ENCODE peak calls at places on chromosomes 5 and 9, in five cellular contexts. F is germinal center; J is mammary epithelial cell; P is substantia nigra; X is activated effector memory CD4-positive, alpha-beta T cell treated with anti-CD3 and anti-CD28 coated beads, Interleukin-2, amount 50 U/mL, for 16 hours. Z is an unnamed sample.

GRCh38 chr9:71677209-71677608 is 91.1 kb downstream of the CEMIP2 start:
- DNase-seq in F (no peak), J (no peak), P (no peak), X (no peak), Z (no peak)

GRCh38 chr5:73822989-73823339 is 197.0 kb downstream of the ARHGEF28 start:
- DNase-seq in J (peak; percentile 78), X (no peak), P (no peak), F (no peak), Z (no peak)

GRCh38 chr9:17614929-17615328 is 36.1 kb downstream of the SH3GL2 start:
- DNase-seq in J (no peak), X (no peak), F (no peak), P (no peak), Z (no peak)

GRCh38 chr9:98256632-98257218 is 1.3 kb upstream of the TBC1D2 start:
- DNase-seq in J (no peak), X (peak; percentile 69), F (peak; percentile 54), P (peak; percentile 7), Z (peak; percentile 11)

GRCh38 chr9:93072383-93072795 is 13.9 kb downstream of the SUSD3 start:
- DNase-seq in F (no peak), J (no peak), X (no peak), P (no peak), Z (no peak)

GRCh38 chr9:136808075-136808780 is 480 bp downstream of the RABL6 start:
- DNase-seq in F (peak; percentile 54), J (no peak), X (peak; percentile 84), P (no peak), Z (no peak)

GRCh38 chr5:148011407-148012124 is 52.2 kb upstream of the SPINK5 start:
- DNase-seq in F (no peak), X (no peak), P (no peak), J (peak; percentile 92), Z (no peak)

GRCh38 chr9:133505901-133506652 is 18.7 kb downstream of the MYMK start:
- DNase-seq in X (no peak), J (no peak), P (no peak), F (no peak), Z (no peak)

GRCh38 chr9:132804576-132805295 is 73.3 kb downstream of the AK8 start:
- DNase-seq in F (no peak), X (no peak), P (no peak), J (no peak), Z (no peak)

GRCh38 chr5:159184858-159185381 is 24.4 kb downstream of the RNF145 start:
- DNase-seq in J (peak; percentile 87), P (no peak), X (peak; percentile 73), F (no peak), Z (no peak)

GRCh38 chr9:111825468-111826145 is 30.9 kb upstream of the SHOC1 start:
- DNase-seq in X (no peak), P (no peak), J (peak; percentile 72), F (no peak), Z (no peak)

GRCh38 chr9:129130791-129131190 is 19.6 kb downstream of the PTPA start:
- DNase-seq in F (no peak), P (no peak), J (no peak), X (no peak), Z (no peak)

GRCh38 chr5:159017787-159018186 is 81.9 kb downstream of the EBF1 start:
- DNase-seq in J (peak; percentile 26), X (no peak), F (no peak), P (no peak), Z (no peak)

GRCh38 chr5:176837707-176838115 is 27.4 kb downstream of the UNC5A start:
- DNase-seq in X (peak; percentile 85), P (peak; percentile 69), F (peak; percentile 51), J (peak; percentile 74), Z (peak; percentile 48)

GRCh38 chr5:170451764-170452365 is 52.0 kb upstream of the KCNIP1 start:
- DNase-seq in P (no peak), X (no peak), J (peak; percentile 64), F (no peak), Z (no peak)

GRCh38 chr5:144206136-144206535 is 35.5 kb downstream of the KCTD16 start:
- DNase-seq in P (no peak), X (no peak), F (no peak), J (no peak), Z (no peak)

GRCh38 chr5:130135506-130135905 is 231.2 kb downstream of the CHSY3 start:
- DNase-seq in F (no peak), X (no peak), J (peak; percentile 85), P (no peak), Z (no peak)

GRCh38 chr5:38162625-38163024 is 95.7 kb upstream of the EGFLAM start:
- DNase-seq in J (peak; percentile 14), F (no peak), P (no peak), X (no peak), Z (no peak)

GRCh38 chr9:22043928-22044327 is 34.8 kb upstream of the CDKN2B start:
- DNase-seq in X (no peak), P (no peak), J (no peak), F (no peak), Z (no peak)

GRCh38 chr5:40240111-40240510 is 439.6 kb upstream of the PTGER4 start:
- DNase-seq in F (no peak), J (peak; percentile 55), P (no peak), X (peak; percentile 67), Z (no peak)

GRCh38 chr5:168591302-168592013 is 12.3 kb upstream of the PANK3 start:
- DNase-seq in X (no peak), F (no peak), J (no peak), P (no peak), Z (no peak)

GRCh38 chr5:87829214-87829551 is 416.5 kb upstream of the CCNH start:
- DNase-seq in P (peak; percentile 5), X (no peak), J (peak; percentile 52), F (no peak), Z (no peak)

GRCh38 chr5:87359106-87359505 is 53.6 kb downstream of the CCNH start:
- DNase-seq in F (no peak), J (no peak), X (no peak), P (no peak), Z (no peak)

GRCh38 chr5:175796536-175797499 is 74.6 kb upstream of the CPLX2 start:
- DNase-seq in F (peak; percentile 64), J (peak; percentile 79), X (peak; percentile 90), P (peak; percentile 67), Z (peak; percentile 14)

GRCh38 chr5:158463971-158464370 is 605.0 kb upstream of the CLINT1 start:
- DNase-seq in X (no peak), P (no peak), J (peak; percentile 66), F (no peak), Z (no peak)

GRCh38 chr5:82153082-82153481 is 125.1 kb downstream of the RPS23 start:
- DNase-seq in F (no peak), X (no peak), P (no peak), J (no peak), Z (no peak)